ENCODE peak calls at places on chromosomes 11 and 22, in six cellular contexts. T is heart right ventricle; V is lower lobe of right lung; W is suprapubic skin; E is nephron progenitor cell; Q is CD8-positive, alpha-beta T cell. P is an unnamed sample.

GRCh38 chr11:77195071-77195705 is 67.1 kb downstream of the MYO7A start:
- DNase-seq in W (no peak), E (no peak), V (peak; percentile 36), T (no peak), Q (no peak), P (no peak)

GRCh38 chr22:16957781-16958180 is 50.2 kb downstream of the GAB4 start:
- DNase-seq in T (no peak), W (no peak), E (no peak), Q (no peak), V (no peak), P (no peak)

GRCh38 chr11:77384584-77384983 is 83.1 kb upstream of the GDPD4 start:
- DNase-seq in W (no peak), V (no peak), T (no peak), E (no peak), Q (no peak), P (no peak)

GRCh38 chr22:48715511-48715910 is 1112.2 kb downstream of the BRD1 start:
- DNase-seq in E (no peak), T (no peak), V (no peak), Q (no peak), W (no peak), P (no peak)

GRCh38 chr22:28983788-28984441 is 77.7 kb downstream of the C22orf31 start:
- DNase-seq in V (no peak), E (no peak), W (no peak), Q (no peak), T (no peak), P (no peak)

GRCh38 chr11:120565436-120566155 is 54.0 kb downstream of the GRIK4 start:
- DNase-seq in V (no peak), E (no peak), T (no peak), Q (no peak), W (no peak), P (no peak)

GRCh38 chr11:8937159-8937558 is 4.4 kb upstream of the C11orf16 start:
- DNase-seq in W (no peak), V (no peak), Q (no peak), E (no peak), T (no peak), P (no peak)

GRCh38 chr11:35337136-35337918 is 82.0 kb downstream of the SLC1A2 start:
- DNase-seq in Q (no peak), T (no peak), E (no peak), V (no peak), W (no peak), P (no peak)

GRCh38 chr22:39361495-39361894 is 11.7 kb downstream of the SYNGR1 start:
- DNase-seq in T (no peak), W (no peak), Q (no peak), V (no peak), E (no peak), P (no peak)

GRCh38 chr11:68312780-68313573 is 586 bp downstream of the LRP5 start:
- DNase-seq in T (no peak), Q (no peak), V (no peak), W (no peak), E (peak; percentile 50), P (peak; percentile 37)

GRCh38 chr11:1869427-1870325 is 16.8 kb downstream of the LSP1 start:
- DNase-seq in W (no peak), T (no peak), V (peak; percentile 39), E (no peak), Q (no peak), P (no peak)
- TF ChIP-seq CTCF in W (peak; percentile 38), T (peak; percentile 28), V (no peak), E (no peak), Q (no peak), P (no peak)

GRCh38 chr11:96051820-96052219 is 127.9 kb upstream of the MTMR2 start:
- DNase-seq in E (no peak), W (no peak), T (no peak), Q (no peak), V (no peak), P (no peak)

GRCh38 chr11:96050435-96051182 is 126.7 kb upstream of the MTMR2 start:
- DNase-seq in E (no peak), V (no peak), T (no peak), W (no peak), Q (no peak), P (no peak)

GRCh38 chr11:96054870-96055705 is 131.2 kb upstream of the MTMR2 start:
- DNase-seq in T (no peak), Q (no peak), E (no peak), W (no peak), V (no peak), P (no peak)

GRCh38 chr11:96055706-96056387 is 131.9 kb upstream of the MTMR2 start:
- DNase-seq in Q (no peak), W (no peak), T (no peak), V (no peak), E (no peak), P (no peak)

DNA sequence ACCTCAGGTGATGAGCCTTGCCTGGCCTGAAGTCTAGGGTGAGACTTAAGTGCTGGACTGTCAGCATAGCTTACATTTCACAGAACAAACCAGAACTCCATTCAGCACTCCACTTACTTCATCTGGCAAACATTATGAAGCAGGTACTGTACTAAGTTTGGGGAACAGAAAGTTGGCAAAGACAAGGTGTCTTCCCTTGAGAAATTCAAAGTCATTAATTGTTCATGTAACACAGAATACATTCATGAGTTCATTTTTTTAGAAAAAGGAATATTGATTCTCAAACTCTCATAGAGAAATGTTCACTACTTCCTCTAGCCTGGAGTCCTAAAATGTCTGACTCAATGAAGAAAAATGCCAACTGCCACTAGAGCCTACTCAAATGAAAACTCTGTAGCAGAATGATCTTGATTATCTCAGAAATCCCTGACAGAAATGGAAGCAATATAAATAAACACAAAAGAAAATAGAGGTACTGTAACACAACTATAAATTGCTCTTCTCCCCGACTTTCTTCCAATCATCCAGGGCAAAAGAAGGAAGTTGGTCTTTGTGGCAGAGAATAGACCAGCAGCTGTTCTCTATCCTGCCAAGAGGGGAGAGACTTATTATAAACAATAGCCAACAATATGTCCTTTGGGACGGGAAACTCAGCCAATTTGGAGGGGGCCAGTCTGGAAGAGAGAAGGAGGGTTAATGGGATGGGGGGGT is 129.2 kb upstream of the MTMR2 start:
- DNase-seq in T (peak; percentile 34), Q (no peak), E (no peak), W (no peak), V (no peak), P (no peak)
- TF ChIP-seq CTCF in T (no peak), Q (no peak), E (no peak), W (no peak), V (no peak), P (no peak)

DNA sequence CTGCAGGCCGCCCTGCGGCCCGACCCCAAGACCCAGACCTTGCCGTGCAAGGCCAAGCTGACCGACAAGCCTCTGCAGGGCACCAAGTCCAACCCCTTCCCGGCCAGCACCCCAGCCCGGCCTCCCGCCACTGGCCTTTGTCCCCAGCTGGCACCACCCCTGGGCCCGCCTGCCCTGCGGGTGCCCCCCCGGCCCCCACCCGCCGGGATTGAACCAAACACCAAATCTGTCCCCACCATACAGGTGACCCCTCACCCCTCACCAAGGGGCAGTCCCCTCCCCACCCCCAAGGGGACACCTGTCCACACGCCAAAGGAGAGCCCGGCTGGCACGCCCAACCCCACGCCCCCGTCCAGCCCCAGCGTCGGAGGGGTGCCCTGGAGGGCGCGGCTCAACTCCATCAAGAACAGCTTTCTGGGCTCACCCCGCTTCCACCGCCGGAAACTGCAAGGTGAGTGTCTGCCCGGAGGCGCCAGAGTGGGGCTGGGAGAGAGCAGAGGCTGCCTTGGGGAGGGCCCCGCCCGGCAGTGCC is 36.2 kb downstream of the MOB2 start:
- DNase-seq in Q (no peak), W (no peak), T (no peak), V (no peak), E (no peak), P (no peak)
- TF ChIP-seq CTCF in Q (no peak), W (no peak), T (no peak), V (no peak), E (no peak), P (no peak)

GRCh38 chr11:14234446-14234845 is 124.5 kb downstream of the RRAS2 start:
- DNase-seq in W (no peak), T (no peak), E (no peak), V (no peak), Q (no peak), P (no peak)

GRCh38 chr11:14230407-14230806 is 128.6 kb downstream of the RRAS2 start:
- DNase-seq in T (no peak), V (no peak), W (no peak), Q (no peak), E (no peak), P (no peak)

GRCh38 chr11:14229472-14229871 is 129.5 kb downstream of the RRAS2 start:
- DNase-seq in E (no peak), Q (no peak), V (no peak), W (no peak), T (no peak), P (no peak)

GRCh38 chr11:14235701-14236100 is 123.3 kb downstream of the RRAS2 start:
- DNase-seq in E (no peak), T (no peak), Q (no peak), W (no peak), V (no peak), P (no peak)

DNA sequence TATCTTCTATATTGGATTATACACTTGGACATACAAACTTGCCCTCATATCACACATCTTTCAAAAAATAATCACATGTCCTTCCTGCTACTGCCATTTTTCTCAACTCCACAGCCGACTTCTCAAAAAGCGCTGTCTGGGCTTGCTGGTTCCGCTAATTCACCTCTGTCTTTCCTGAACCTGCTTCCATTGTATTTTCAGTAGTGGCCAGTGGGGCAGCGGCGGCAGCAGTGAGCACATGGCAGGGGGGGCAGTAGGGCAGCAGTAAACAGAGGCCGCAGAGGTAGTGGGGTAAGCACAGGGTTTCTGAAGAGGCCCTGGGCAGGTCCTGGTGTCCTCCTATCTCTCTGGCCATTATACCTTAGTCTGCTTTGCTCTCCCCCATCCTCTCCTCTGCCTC is 126.3 kb downstream of the RRAS2 start:
- DNase-seq in W (no peak), Q (no peak), T (no peak), V (no peak), E (no peak), P (no peak)
- TF ChIP-seq CTCF in W (no peak), Q (no peak), T (peak; percentile 25), V (peak; percentile 17), E (peak; percentile 23), P (no peak)

DNA sequence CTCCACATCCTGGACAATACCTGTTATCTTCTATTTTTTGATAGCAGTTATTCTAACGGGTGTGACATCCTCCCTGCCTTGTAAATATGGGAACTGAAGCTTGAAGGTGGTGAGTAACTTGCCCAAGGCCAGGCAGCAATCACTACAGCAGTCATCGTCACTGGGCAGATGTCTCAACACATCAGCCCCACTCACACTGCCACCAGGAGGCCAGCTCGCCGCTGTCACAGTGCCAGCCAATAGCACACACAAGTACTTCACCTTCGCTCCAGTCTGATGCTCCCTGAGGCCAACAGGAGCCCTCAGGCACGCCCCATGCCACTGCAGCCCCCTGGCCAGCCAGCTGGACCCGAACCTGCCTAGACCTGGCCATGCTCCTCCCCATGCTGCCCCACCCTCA is 4.9 kb upstream of the TTLL1 start:
- DNase-seq in E (no peak), V (peak; percentile 61), Q (no peak), T (peak; percentile 53), W (no peak), P (no peak)
- TF ChIP-seq CTCF in E (no peak), V (no peak), Q (no peak), T (peak; percentile 24), W (no peak), P (no peak)